ENCODE peak calls at places on chromosomes 4 and X, in four cellular contexts. One of them, this sample, is unnamed.

GRCh38 chr4:183354213-183354612 is 32.0 kb upstream of the CLDN24 start:
- DNase-seq in CD4-positive, CD25-positive, alpha-beta regulatory T cell: no peak
- DNase-seq in choroid plexus epithelial cell: no peak
- DNase-seq in cardiac muscle cell: no peak
- DNase-seq in this sample: no peak

GRCh38 chr4:85686398-85686797 is 211.4 kb downstream of the ARHGAP24 start:
- DNase-seq in CD4-positive, CD25-positive, alpha-beta regulatory T cell: no peak
- DNase-seq in choroid plexus epithelial cell: no peak
- DNase-seq in cardiac muscle cell: no peak
- DNase-seq in this sample: no peak

GRCh38 chr4:153651041-153651960 is 32.8 kb upstream of the TLR2 start:
- DNase-seq in CD4-positive, CD25-positive, alpha-beta regulatory T cell: peak
- DNase-seq in choroid plexus epithelial cell: peak
- DNase-seq in cardiac muscle cell: no peak
- DNase-seq in this sample: no peak

GRCh38 chrX:10725071-10725470 is 104.7 kb upstream of the MID1 start:
- DNase-seq in CD4-positive, CD25-positive, alpha-beta regulatory T cell: no peak
- DNase-seq in choroid plexus epithelial cell: peak
- DNase-seq in cardiac muscle cell: no peak
- DNase-seq in this sample: no peak

GRCh38 chr4:64407000-64407399 is 2.2 kb downstream of the TECRL start:
- DNase-seq in CD4-positive, CD25-positive, alpha-beta regulatory T cell: no peak
- DNase-seq in choroid plexus epithelial cell: no peak
- DNase-seq in cardiac muscle cell: peak
- DNase-seq in this sample: no peak

GRCh38 chr4:28229092-28229491 is 1368.5 kb downstream of the STIM2 start:
- DNase-seq in CD4-positive, CD25-positive, alpha-beta regulatory T cell: no peak
- DNase-seq in choroid plexus epithelial cell: peak
- DNase-seq in cardiac muscle cell: no peak
- DNase-seq in this sample: peak

GRCh38 chr4:139617702-139618490 is 47.7 kb upstream of the MGST2 start:
- DNase-seq in CD4-positive, CD25-positive, alpha-beta regulatory T cell: no peak
- DNase-seq in choroid plexus epithelial cell: peak
- DNase-seq in cardiac muscle cell: no peak
- DNase-seq in this sample: no peak

GRCh38 chrX:17634542-17635207 is 102.6 kb upstream of the SCML1 start:
- DNase-seq in CD4-positive, CD25-positive, alpha-beta regulatory T cell: no peak
- DNase-seq in choroid plexus epithelial cell: no peak
- DNase-seq in cardiac muscle cell: no peak
- DNase-seq in this sample: no peak

GRCh38 chrX:106959897-106960296 is 39.7 kb downstream of the CLDN2 start:
- DNase-seq in CD4-positive, CD25-positive, alpha-beta regulatory T cell: no peak
- DNase-seq in choroid plexus epithelial cell: peak
- DNase-seq in cardiac muscle cell: peak
- DNase-seq in this sample: no peak

GRCh38 chr4:173014113-173014558 is 154.5 kb upstream of the GALNT7 start:
- DNase-seq in CD4-positive, CD25-positive, alpha-beta regulatory T cell: peak
- DNase-seq in choroid plexus epithelial cell: peak
- DNase-seq in cardiac muscle cell: peak
- DNase-seq in this sample: peak

GRCh38 chr4:89889289-89889688 is 5.4 kb upstream of the MMRN1 start:
- DNase-seq in CD4-positive, CD25-positive, alpha-beta regulatory T cell: no peak
- DNase-seq in choroid plexus epithelial cell: no peak
- DNase-seq in cardiac muscle cell: peak
- DNase-seq in this sample: no peak

GRCh38 chr4:35697203-35697736 is 547.0 kb downstream of the ARAP2 start:
- DNase-seq in CD4-positive, CD25-positive, alpha-beta regulatory T cell: no peak
- DNase-seq in choroid plexus epithelial cell: no peak
- DNase-seq in cardiac muscle cell: no peak
- DNase-seq in this sample: no peak

GRCh38 chrX:29872831-29873230 is 342.5 kb upstream of the MAGEB2 start:
- DNase-seq in CD4-positive, CD25-positive, alpha-beta regulatory T cell: no peak
- DNase-seq in choroid plexus epithelial cell: no peak
- DNase-seq in cardiac muscle cell: no peak
- DNase-seq in this sample: no peak

DNA sequence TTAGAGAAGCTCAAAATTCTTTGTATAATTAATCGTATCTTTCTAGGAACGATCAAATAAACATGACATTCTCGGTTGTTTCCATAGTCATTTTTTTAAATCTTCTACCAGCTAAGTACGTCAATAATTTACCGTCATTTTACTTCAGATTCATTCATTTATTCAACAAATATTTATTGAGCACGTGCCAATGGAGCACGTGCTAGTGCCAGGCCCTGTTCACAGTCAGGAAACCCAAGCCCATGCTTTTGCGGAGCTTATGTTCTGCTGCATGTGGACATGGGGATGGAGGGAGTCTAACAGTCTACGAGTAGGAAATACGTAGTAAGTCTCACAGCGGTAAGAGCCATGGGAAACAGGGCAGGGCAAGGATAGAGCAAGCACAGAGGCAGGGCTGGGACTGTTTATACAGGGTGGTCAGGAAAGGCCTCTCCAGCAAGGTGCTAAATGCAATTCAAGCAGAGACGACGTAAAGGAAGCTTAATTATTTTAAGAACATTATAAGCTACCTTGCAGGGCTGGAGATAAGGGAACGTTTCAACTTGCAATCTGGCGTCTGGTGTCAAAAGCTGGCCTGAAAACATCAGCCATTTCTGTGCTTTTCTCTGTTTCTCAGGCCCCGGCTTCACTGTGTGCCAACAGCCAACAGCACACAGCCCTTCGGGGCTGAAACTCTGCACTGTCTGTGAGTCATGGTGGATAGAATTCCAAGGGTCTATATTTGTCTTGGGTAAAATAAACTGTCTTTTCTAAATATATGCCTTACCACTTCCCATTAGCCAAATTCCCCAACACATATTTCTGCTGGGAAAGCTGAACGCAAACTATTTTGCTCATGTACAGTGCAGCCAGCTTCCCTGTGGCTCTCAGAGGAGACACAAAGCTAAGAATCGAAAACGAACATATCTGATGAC is 517.0 kb upstream of the ZFP42 start:
- DNase-seq in CD4-positive, CD25-positive, alpha-beta regulatory T cell: no peak
- DNase-seq in choroid plexus epithelial cell: peak
- DNase-seq in cardiac muscle cell: peak
- DNase-seq in this sample: peak
- H3K4me3 ChIP-seq in CD4-positive, CD25-positive, alpha-beta regulatory T cell: no peak
- H3K4me3 ChIP-seq in choroid plexus epithelial cell: no peak
- H3K4me3 ChIP-seq in cardiac muscle cell: no peak
- H3K4me3 ChIP-seq in this sample: peak

GRCh38 chr4:113760094-113760851 is 1.3 kb downstream of the CAMK2D start:
- DNase-seq in CD4-positive, CD25-positive, alpha-beta regulatory T cell: peak
- DNase-seq in choroid plexus epithelial cell: peak
- DNase-seq in cardiac muscle cell: peak
- DNase-seq in this sample: peak

GRCh38 chr4:113759696-113760093 is 1.8 kb downstream of the CAMK2D start:
- DNase-seq in CD4-positive, CD25-positive, alpha-beta regulatory T cell: peak
- DNase-seq in choroid plexus epithelial cell: no peak
- DNase-seq in cardiac muscle cell: peak
- DNase-seq in this sample: peak

GRCh38 chr4:113757486-113757885 is 4.1 kb downstream of the CAMK2D start:
- DNase-seq in CD4-positive, CD25-positive, alpha-beta regulatory T cell: no peak
- DNase-seq in choroid plexus epithelial cell: no peak
- DNase-seq in cardiac muscle cell: no peak
- DNase-seq in this sample: no peak

GRCh38 chr4:113756005-113756410 is 5.5 kb downstream of the CAMK2D start:
- DNase-seq in CD4-positive, CD25-positive, alpha-beta regulatory T cell: no peak
- DNase-seq in choroid plexus epithelial cell: peak
- DNase-seq in cardiac muscle cell: no peak
- DNase-seq in this sample: peak

DNA sequence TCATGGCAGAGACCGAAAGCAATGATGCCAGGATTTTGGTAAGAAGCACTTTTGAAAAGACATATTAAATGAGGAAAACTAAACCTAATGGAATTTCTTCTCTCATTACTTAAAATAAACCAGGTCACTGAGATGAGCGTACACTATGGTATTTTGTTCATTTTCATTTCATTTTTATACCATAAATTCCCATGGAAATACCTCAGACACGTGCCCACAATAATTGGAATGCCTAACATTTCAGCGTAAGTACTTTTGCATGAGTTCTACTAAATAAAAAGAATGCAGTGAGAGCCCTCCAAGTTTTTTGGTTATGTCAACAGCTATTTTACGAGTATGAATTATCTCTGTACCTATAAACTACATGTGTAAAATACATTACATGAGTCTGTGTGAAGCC is 3.2 kb downstream of the CAMK2D start:
- DNase-seq in CD4-positive, CD25-positive, alpha-beta regulatory T cell: no peak
- DNase-seq in choroid plexus epithelial cell: peak
- DNase-seq in cardiac muscle cell: no peak
- DNase-seq in this sample: no peak
- H3K4me3 ChIP-seq in CD4-positive, CD25-positive, alpha-beta regulatory T cell: peak
- H3K4me3 ChIP-seq in choroid plexus epithelial cell: no peak
- H3K4me3 ChIP-seq in cardiac muscle cell: peak
- H3K4me3 ChIP-seq in this sample: no peak

DNA sequence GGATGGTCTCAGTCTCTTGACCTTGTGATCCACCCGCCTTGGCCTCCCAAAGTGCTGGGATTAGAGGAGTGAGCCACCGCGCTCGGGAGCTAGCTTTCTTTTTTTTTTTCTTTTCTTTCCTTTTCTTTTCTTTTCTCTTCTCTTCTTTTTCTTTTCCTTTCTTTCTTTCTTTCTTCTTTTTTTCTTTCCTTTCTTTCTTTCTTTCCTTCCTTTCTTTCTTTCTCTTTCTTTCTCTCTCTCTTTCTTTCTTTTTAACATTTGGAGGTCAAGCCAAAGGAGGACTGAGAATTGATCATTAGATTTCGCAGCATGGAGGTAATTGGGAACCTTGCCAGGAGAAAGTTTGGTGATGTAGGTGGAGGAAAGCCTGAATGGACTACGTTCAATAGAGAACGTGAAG is 67.4 kb downstream of the LARP7 start:
- DNase-seq in CD4-positive, CD25-positive, alpha-beta regulatory T cell: no peak
- DNase-seq in choroid plexus epithelial cell: no peak
- DNase-seq in cardiac muscle cell: no peak
- DNase-seq in this sample: no peak
- H3K4me3 ChIP-seq in CD4-positive, CD25-positive, alpha-beta regulatory T cell: no peak
- H3K4me3 ChIP-seq in choroid plexus epithelial cell: no peak
- H3K4me3 ChIP-seq in cardiac muscle cell: no peak
- H3K4me3 ChIP-seq in this sample: no peak

DNA sequence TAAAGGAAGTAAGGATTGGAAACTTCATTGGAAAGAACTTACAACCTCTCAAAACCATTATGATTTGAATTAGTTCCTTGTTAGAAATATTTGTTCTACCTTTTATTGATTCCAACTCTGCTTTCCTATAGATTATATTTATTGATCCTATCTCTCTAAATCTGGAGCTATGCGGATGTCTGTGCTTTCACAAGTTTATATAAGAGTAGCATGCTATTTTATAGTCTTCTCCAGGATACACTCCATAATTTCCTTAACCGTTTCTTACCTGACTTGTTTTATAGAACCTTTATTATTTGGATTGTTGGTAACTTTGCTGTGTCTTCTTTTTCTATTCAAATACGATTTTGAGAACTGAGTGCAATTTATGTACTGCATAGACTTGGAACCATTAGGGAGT is 668.1 kb downstream of the RAPGEF2 start:
- DNase-seq in CD4-positive, CD25-positive, alpha-beta regulatory T cell: no peak
- DNase-seq in choroid plexus epithelial cell: no peak
- DNase-seq in cardiac muscle cell: no peak
- DNase-seq in this sample: no peak
- H3K4me3 ChIP-seq in CD4-positive, CD25-positive, alpha-beta regulatory T cell: no peak
- H3K4me3 ChIP-seq in choroid plexus epithelial cell: no peak
- H3K4me3 ChIP-seq in cardiac muscle cell: no peak
- H3K4me3 ChIP-seq in this sample: no peak

GRCh38 chrX:24168807-24169206 is 19.3 kb downstream of the ZFX start:
- DNase-seq in CD4-positive, CD25-positive, alpha-beta regulatory T cell: no peak
- DNase-seq in choroid plexus epithelial cell: no peak
- DNase-seq in cardiac muscle cell: no peak
- DNase-seq in this sample: no peak
- H3K4me3 ChIP-seq in CD4-positive, CD25-positive, alpha-beta regulatory T cell: peak
- H3K4me3 ChIP-seq in choroid plexus epithelial cell: no peak
- H3K4me3 ChIP-seq in cardiac muscle cell: no peak
- H3K4me3 ChIP-seq in this sample: no peak

GRCh38 chrX:13690836-13691235 is 1.9 kb downstream of the RAB9A start:
- DNase-seq in CD4-positive, CD25-positive, alpha-beta regulatory T cell: peak
- DNase-seq in choroid plexus epithelial cell: no peak
- DNase-seq in cardiac muscle cell: no peak
- DNase-seq in this sample: no peak
- H3K4me3 ChIP-seq in CD4-positive, CD25-positive, alpha-beta regulatory T cell: peak
- H3K4me3 ChIP-seq in choroid plexus epithelial cell: peak
- H3K4me3 ChIP-seq in cardiac muscle cell: no peak
- H3K4me3 ChIP-seq in this sample: peak

GRCh38 chr4:113294910-113295309 is 245.5 kb downstream of the ANK2 start:
- DNase-seq in CD4-positive, CD25-positive, alpha-beta regulatory T cell: no peak
- DNase-seq in choroid plexus epithelial cell: peak
- DNase-seq in cardiac muscle cell: no peak
- DNase-seq in this sample: no peak
- H3K4me3 ChIP-seq in CD4-positive, CD25-positive, alpha-beta regulatory T cell: no peak
- H3K4me3 ChIP-seq in choroid plexus epithelial cell: no peak
- H3K4me3 ChIP-seq in cardiac muscle cell: no peak
- H3K4me3 ChIP-seq in this sample: no peak

GRCh38 chr4:76153356-76153755 is 5.2 kb upstream of the NUP54 start:
- DNase-seq in CD4-positive, CD25-positive, alpha-beta regulatory T cell: no peak
- DNase-seq in choroid plexus epithelial cell: no peak
- DNase-seq in cardiac muscle cell: no peak
- DNase-seq in this sample: no peak

GRCh38 chr4:76144546-76144945 is 3.7 kb downstream of the NUP54 start:
- DNase-seq in CD4-positive, CD25-positive, alpha-beta regulatory T cell: no peak
- DNase-seq in choroid plexus epithelial cell: no peak
- DNase-seq in cardiac muscle cell: no peak
- DNase-seq in this sample: no peak

GRCh38 chr4:76148142-76148849 is at the start of gene NUP54:
- DNase-seq in CD4-positive, CD25-positive, alpha-beta regulatory T cell: peak
- DNase-seq in choroid plexus epithelial cell: peak
- DNase-seq in cardiac muscle cell: peak
- DNase-seq in this sample: peak

DNA sequence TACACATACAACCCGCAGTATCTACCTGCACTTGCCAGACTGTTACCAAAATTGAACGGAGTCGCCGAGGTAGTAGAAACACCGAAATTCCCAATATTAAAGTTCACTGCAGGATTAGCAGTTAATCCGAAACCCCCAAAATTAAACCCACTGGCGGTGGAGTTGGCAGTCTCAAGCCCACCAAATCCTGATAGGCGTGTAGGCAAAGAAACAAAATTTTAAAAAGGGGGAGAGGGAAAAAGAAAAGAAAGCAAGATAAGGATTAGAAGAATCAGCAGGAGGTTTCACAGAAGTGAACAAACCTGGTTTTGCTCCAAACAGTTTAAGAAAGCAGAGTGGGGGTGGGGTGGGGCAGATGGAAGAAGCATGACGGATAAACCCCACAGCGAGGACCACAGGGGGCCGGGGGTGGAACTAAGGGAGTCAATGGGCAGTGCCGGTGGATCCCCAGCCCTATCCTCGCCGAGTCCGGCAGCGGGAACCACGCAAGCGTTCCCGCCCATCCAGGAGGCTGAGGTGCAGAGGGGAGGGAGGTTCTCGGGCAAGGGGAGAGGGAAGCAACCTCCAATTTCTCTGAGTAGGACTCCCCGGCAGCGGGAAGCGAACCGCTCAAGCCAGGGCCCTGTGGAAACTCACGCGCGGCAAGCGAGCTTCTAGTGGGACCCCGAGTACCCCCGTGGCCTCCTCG is 599 bp downstream of the NUP54 start:
- DNase-seq in CD4-positive, CD25-positive, alpha-beta regulatory T cell: no peak
- DNase-seq in choroid plexus epithelial cell: peak
- DNase-seq in cardiac muscle cell: peak
- DNase-seq in this sample: peak
- H3K4me3 ChIP-seq in CD4-positive, CD25-positive, alpha-beta regulatory T cell: peak
- H3K4me3 ChIP-seq in choroid plexus epithelial cell: peak
- H3K4me3 ChIP-seq in cardiac muscle cell: peak
- H3K4me3 ChIP-seq in this sample: peak